ENCODE peak calls at places on chromosome 7, in ten cellular contexts. R, Z, F, X, G, L, B, I, Q and W are unnamed samples.

GRCh38 chr7:97732567-97733275 is 835 bp downstream of the TAC1 start:
- DNase-seq in Q (no peak), X (no peak), F (no peak), L (no peak), G (no peak), R (no peak), B (peak), Z (no peak), I (no peak), W (no peak)

GRCh38 chr7:74479066-74479781 is 25.5 kb downstream of the GTF2IRD1 start:
- DNase-seq in L (no peak), Z (peak), I (no peak), G (no peak), B (no peak), X (no peak), F (no peak), Q (no peak), R (peak), W (no peak)

GRCh38 chr7:155796381-155797261 is 15.6 kb downstream of the SHH start:
- DNase-seq in Q (no peak), F (peak), B (peak), L (peak), R (peak), G (no peak), X (peak), Z (peak), I (peak), W (no peak)

GRCh38 chr7:121107923-121108498 is 119.5 kb downstream of the CPED1 start:
- DNase-seq in Q (peak), Z (peak), G (peak), L (no peak), X (peak), F (peak), R (no peak), B (peak), I (no peak), W (no peak)

GRCh38 chr7:36232971-36233550 is 80.0 kb downstream of the EEPD1 start:
- DNase-seq in Z (no peak), B (no peak), I (no peak), F (no peak), L (no peak), X (no peak), G (no peak), Q (no peak), R (no peak), W (no peak)

GRCh38 chr7:133937786-133938185 is 189.4 kb upstream of the LRGUK start:
- DNase-seq in R (no peak), X (no peak), I (no peak), B (no peak), Z (no peak), G (no peak), L (no peak), F (no peak), Q (no peak), W (no peak)

GRCh38 chr7:107958764-107959526 is 44.0 kb downstream of the LAMB1 start:
- DNase-seq in Z (no peak), G (peak), I (no peak), F (no peak), Q (peak), L (no peak), X (no peak), B (no peak), R (no peak), W (no peak)

GRCh38 chr7:130216750-130217149 is 9.1 kb downstream of the SSMEM1 start:
- DNase-seq in G (no peak), X (no peak), L (no peak), I (no peak), F (no peak), Z (no peak), R (no peak), Q (no peak), B (peak), W (no peak)

GRCh38 chr7:130008941-130009847 is 42.0 kb downstream of the ZC3HC1 start:
- DNase-seq in I (no peak), L (no peak), G (no peak), F (no peak), X (peak), Z (no peak), B (no peak), Q (no peak), R (peak), W (no peak)

GRCh38 chr7:156043435-156044123 is 231.3 kb upstream of the SHH start:
- DNase-seq in L (no peak), I (no peak), X (no peak), Z (no peak), R (no peak), Q (no peak), G (no peak), B (no peak), F (no peak), W (no peak)

GRCh38 chr7:128900237-128900636 is 10.3 kb downstream of the KCP start:
- DNase-seq in Q (no peak), I (no peak), X (no peak), R (no peak), L (no peak), G (no peak), B (no peak), F (no peak), Z (no peak), W (no peak)

GRCh38 chr7:132430863-132431822 is 145.1 kb downstream of the PLXNA4 start:
- DNase-seq in R (peak), L (peak), X (no peak), Q (peak), B (no peak), I (no peak), Z (no peak), F (no peak), G (peak), W (no peak)

GRCh38 chr7:81882086-81882485 is 112.2 kb upstream of the HGF start:
- DNase-seq in G (no peak), R (no peak), Q (no peak), F (no peak), Z (no peak), L (no peak), B (no peak), I (no peak), X (no peak), W (no peak)

GRCh38 chr7:47743898-47744612 is 162.1 kb upstream of the TNS3 start:
- DNase-seq in Z (no peak), Q (no peak), I (peak), G (no peak), F (no peak), X (no peak), L (no peak), R (no peak), B (peak), W (no peak)

GRCh38 chr7:129778770-129779601 is 167.5 kb downstream of the NRF1 start:
- DNase-seq in I (no peak), G (no peak), F (no peak), R (no peak), Q (no peak), L (no peak), Z (peak), B (no peak), X (no peak), W (no peak)

GRCh38 chr7:4042402-4042801 is 639.7 kb upstream of the FOXK1 start:
- DNase-seq in X (no peak), R (no peak), I (no peak), B (no peak), L (no peak), F (no peak), Q (no peak), G (no peak), Z (no peak), W (no peak)

GRCh38 chr7:16918288-16918895 is 36.6 kb upstream of the AGR3 start:
- DNase-seq in G (no peak), L (no peak), B (peak), R (no peak), X (no peak), Q (no peak), Z (no peak), F (peak), I (no peak), W (no peak)

GRCh38 chr7:147496209-147496608 is 1094.4 kb upstream of the C7orf33 start:
- DNase-seq in L (no peak), I (no peak), G (no peak), B (no peak), Q (no peak), Z (no peak), F (no peak), X (no peak), R (no peak), W (no peak)

GRCh38 chr7:131235489-131236317 is 92.0 kb upstream of the MKLN1 start:
- DNase-seq in X (no peak), B (no peak), Q (peak), L (peak), I (no peak), G (peak), F (no peak), Z (no peak), R (peak), W (peak)

GRCh38 chr7:80147543-80148376 is 13.1 kb downstream of the GNAI1 start:
- DNase-seq in R (no peak), I (no peak), X (no peak), B (no peak), L (no peak), Z (no peak), F (no peak), G (peak), Q (peak), W (no peak)

GRCh38 chr7:80153446-80153845 is 18.8 kb downstream of the GNAI1 start:
- DNase-seq in R (no peak), Q (no peak), L (no peak), I (no peak), B (no peak), F (no peak), G (no peak), Z (no peak), X (no peak), W (no peak)

GRCh38 chr7:80154656-80155325 is 20.2 kb downstream of the GNAI1 start:
- DNase-seq in R (no peak), B (no peak), X (no peak), I (no peak), F (no peak), L (no peak), Z (no peak), Q (no peak), G (no peak), W (no peak)

GRCh38 chr7:80150621-80151273 is 16.1 kb downstream of the GNAI1 start:
- DNase-seq in I (no peak), B (no peak), R (no peak), X (no peak), G (no peak), Q (peak), L (no peak), F (no peak), Z (no peak), W (no peak)

GRCh38 chr7:80151274-80151665 is 16.6 kb downstream of the GNAI1 start:
- DNase-seq in B (no peak), F (no peak), Q (peak), L (no peak), R (no peak), I (no peak), X (no peak), G (peak), Z (no peak), W (no peak)
- TF ChIP-seq CTCF in B (no peak), F (no peak), Q (no peak), L (no peak), R (no peak), I (no peak), X (no peak), G (peak), Z (no peak), W (no peak)

GRCh38 chr7:39623312-39624201 is at the start of gene RALA:
- DNase-seq in I (peak), L (peak), X (peak), G (peak), R (peak), B (peak), Q (peak), F (peak), Z (peak), W (peak)

GRCh38 chr7:39622609-39623311 is 612 bp upstream of the RALA start:
- DNase-seq in X (no peak), G (no peak), Q (no peak), Z (no peak), I (no peak), F (no peak), L (no peak), B (no peak), R (no peak), W (no peak)

GRCh38 chr7:39621261-39621660 is 2.1 kb upstream of the RALA start:
- DNase-seq in X (no peak), G (peak), Q (no peak), L (no peak), R (no peak), Z (no peak), B (no peak), F (no peak), I (no peak), W (no peak)

GRCh38 chr7:39624202-39624807 is 933 bp downstream of the RALA start:
- DNase-seq in F (peak), B (no peak), Q (no peak), L (peak), G (no peak), I (no peak), Z (peak), R (no peak), X (no peak), W (no peak)

DNA sequence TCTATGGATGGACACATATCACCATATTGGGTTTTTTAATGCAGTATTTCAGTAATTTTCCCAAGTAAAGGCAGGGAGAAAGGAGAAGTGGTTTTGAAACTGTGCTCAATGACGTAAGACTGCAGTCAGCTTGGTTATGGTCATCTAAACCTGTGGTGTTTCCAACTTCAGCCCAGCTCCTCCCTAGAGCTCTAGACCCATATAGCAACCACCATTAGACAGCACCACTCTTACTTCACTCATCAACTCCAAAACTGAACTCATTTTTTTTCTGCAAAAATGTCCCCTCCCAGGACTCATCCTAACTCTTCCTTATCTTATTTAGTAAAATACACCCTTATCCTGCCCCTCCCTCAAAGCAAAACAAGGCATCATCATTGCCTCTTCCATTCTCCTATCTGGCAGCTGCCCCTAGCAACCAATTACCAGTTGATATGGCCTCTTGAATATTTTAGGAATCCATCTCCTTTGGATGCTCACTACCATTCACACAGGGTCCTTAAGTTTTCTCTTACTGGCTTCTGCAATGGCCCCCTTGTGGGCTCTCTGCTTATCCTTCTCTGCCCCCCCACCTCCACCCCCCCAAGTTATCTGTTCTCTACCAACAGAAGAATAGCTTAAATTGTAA is 1.5 kb upstream of the RALA start:
- DNase-seq in I (no peak), B (no peak), L (no peak), Q (no peak), F (no peak), G (no peak), X (peak), R (no peak), Z (peak), W (peak)
- TF ChIP-seq CTCF in I (no peak), B (no peak), L (no peak), Q (no peak), F (peak), G (no peak), X (no peak), R (peak), Z (no peak), W (no peak)

DNA sequence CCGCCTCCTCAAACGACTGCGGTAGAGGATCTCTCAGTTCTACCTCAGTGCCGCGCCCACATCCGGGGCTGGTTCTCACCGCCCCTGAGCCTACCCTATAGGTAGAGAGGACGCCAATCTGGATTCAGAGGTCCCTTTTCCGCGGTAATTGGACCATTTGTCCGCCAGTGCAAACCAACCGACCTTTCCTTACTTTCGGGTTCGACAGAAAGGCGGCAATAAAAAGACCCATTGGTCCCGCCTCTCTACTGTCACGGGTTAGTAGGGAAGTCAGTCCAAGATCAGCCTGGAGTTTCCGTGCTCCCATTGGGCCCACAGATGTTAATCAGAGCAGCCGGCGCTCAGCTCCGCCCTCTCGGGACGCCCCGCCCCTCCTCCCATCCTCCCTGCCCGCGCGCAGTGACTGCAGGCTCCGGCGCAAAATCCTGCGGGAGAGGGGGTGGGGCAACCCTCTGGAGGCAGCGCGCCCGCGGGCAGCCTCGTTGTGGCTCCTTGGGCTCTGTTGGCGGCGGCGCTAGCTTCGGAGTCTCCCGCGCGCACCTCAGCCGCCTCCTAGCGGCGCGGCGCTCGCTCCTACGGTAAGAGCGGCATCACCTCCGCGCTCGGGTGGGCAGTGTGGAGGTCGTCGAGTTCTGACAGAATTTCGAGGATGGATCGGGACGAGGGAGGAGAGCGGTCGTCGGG is at the start of the genes PHTF2 and TMEM60:
- DNase-seq in I (peak), G (peak), Z (peak), Q (peak), F (peak), R (peak), X (peak), L (peak), B (peak), W (peak)
- TF ChIP-seq CTCF in I (peak), G (peak), Z (peak), Q (peak), F (peak), R (peak), X (peak), L (peak), B (peak), W (peak)

DNA sequence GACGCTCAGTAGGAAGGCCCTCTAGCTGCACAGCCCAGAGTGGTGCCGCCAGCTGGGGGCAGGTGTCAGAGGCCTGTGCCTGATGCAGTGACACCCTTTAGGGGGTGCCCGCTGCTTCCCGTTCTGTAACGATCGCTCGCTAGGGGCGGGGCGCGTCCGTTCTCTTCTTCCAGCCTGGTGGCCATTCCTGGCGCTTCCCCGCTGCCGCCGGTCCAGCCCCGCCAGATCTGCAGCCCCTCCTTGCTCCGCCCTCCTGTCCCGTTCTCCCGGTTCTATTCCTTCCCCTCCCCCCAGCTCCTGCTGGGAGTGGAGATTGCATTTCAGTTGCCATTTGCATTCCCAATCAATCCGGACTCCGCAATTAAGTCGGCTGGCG is 39.2 kb downstream of the AGAP3 start:
- DNase-seq in B (peak), R (peak), L (no peak), Z (no peak), G (no peak), I (no peak), X (no peak), F (no peak), Q (no peak), W (no peak)
- TF ChIP-seq CTCF in B (peak), R (no peak), L (no peak), Z (no peak), G (peak), I (peak), X (no peak), F (no peak), Q (peak), W (no peak)